ENCODE peak calls at places on chromosome 5, in nine cellular contexts. One of them, this sample, is unnamed.

GRCh38 chr5:55450050-55450765 is 84.6 kb downstream of the PLPP1 start:
- DNase-seq in HCT116: no peak
- DNase-seq in mammary epithelial cell: peak; percentile 16
- DNase-seq in dorsolateral prefrontal cortex: no peak
- DNase-seq in colonic mucosa: no peak
- DNase-seq in uterus: no peak
- DNase-seq in fibroblast of lung: peak; percentile 59
- DNase-seq in substantia nigra: no peak
- DNase-seq in adrenal gland: no peak
- DNase-seq in this sample: no peak

GRCh38 chr5:77262685-77263084 is 52.2 kb downstream of the PDE8B start:
- DNase-seq in substantia nigra: no peak
- DNase-seq in fibroblast of lung: no peak
- DNase-seq in mammary epithelial cell: no peak
- DNase-seq in uterus: no peak
- DNase-seq in dorsolateral prefrontal cortex: no peak
- DNase-seq in adrenal gland: no peak
- DNase-seq in HCT116: no peak
- DNase-seq in colonic mucosa: no peak
- DNase-seq in this sample: no peak

GRCh38 chr5:118233601-118234000 is 754.7 kb downstream of the DTWD2 start:
- DNase-seq in colonic mucosa: no peak
- DNase-seq in mammary epithelial cell: no peak
- DNase-seq in substantia nigra: no peak
- DNase-seq in uterus: no peak
- DNase-seq in adrenal gland: no peak
- DNase-seq in fibroblast of lung: peak; percentile 61
- DNase-seq in dorsolateral prefrontal cortex: no peak
- DNase-seq in HCT116: no peak
- DNase-seq in this sample: no peak

GRCh38 chr5:56328753-56329560 is 95.8 kb upstream of the ANKRD55 start:
- DNase-seq in dorsolateral prefrontal cortex: no peak
- DNase-seq in HCT116: no peak
- DNase-seq in uterus: no peak
- DNase-seq in mammary epithelial cell: peak; percentile 84
- DNase-seq in adrenal gland: no peak
- DNase-seq in fibroblast of lung: peak; percentile 72
- DNase-seq in substantia nigra: no peak
- DNase-seq in colonic mucosa: no peak
- DNase-seq in this sample: no peak

GRCh38 chr5:116374434-116374852 is 200.2 kb downstream of the SEMA6A start:
- DNase-seq in colonic mucosa: no peak
- DNase-seq in dorsolateral prefrontal cortex: no peak
- DNase-seq in substantia nigra: no peak
- DNase-seq in adrenal gland: no peak
- DNase-seq in mammary epithelial cell: no peak
- DNase-seq in fibroblast of lung: no peak
- DNase-seq in HCT116: no peak
- DNase-seq in uterus: no peak
- DNase-seq in this sample: no peak

GRCh38 chr5:165996484-165996883 is 2295.0 kb upstream of the WWC1 start:
- DNase-seq in HCT116: no peak
- DNase-seq in fibroblast of lung: no peak
- DNase-seq in substantia nigra: no peak
- DNase-seq in adrenal gland: no peak
- DNase-seq in colonic mucosa: no peak
- DNase-seq in dorsolateral prefrontal cortex: no peak
- DNase-seq in mammary epithelial cell: no peak
- DNase-seq in uterus: no peak
- DNase-seq in this sample: no peak

GRCh38 chr5:145362261-145362660 is 472.9 kb downstream of the PRELID2 start:
- DNase-seq in colonic mucosa: no peak
- DNase-seq in HCT116: no peak
- DNase-seq in adrenal gland: no peak
- DNase-seq in substantia nigra: no peak
- DNase-seq in dorsolateral prefrontal cortex: no peak
- DNase-seq in uterus: no peak
- DNase-seq in mammary epithelial cell: peak; percentile 70
- DNase-seq in fibroblast of lung: peak; percentile 95
- DNase-seq in this sample: peak; percentile 44

GRCh38 chr5:132069561-132069960 is 4.0 kb upstream of the CSF2 start:
- DNase-seq in colonic mucosa: no peak
- DNase-seq in dorsolateral prefrontal cortex: no peak
- DNase-seq in HCT116: no peak
- DNase-seq in uterus: no peak
- DNase-seq in fibroblast of lung: no peak
- DNase-seq in substantia nigra: no peak
- DNase-seq in adrenal gland: no peak
- DNase-seq in mammary epithelial cell: no peak
- DNase-seq in this sample: no peak

GRCh38 chr5:34586117-34586885 is 69.8 kb upstream of the RAI14 start:
- DNase-seq in HCT116: no peak
- DNase-seq in substantia nigra: no peak
- DNase-seq in colonic mucosa: no peak
- DNase-seq in mammary epithelial cell: peak; percentile 89
- DNase-seq in uterus: no peak
- DNase-seq in fibroblast of lung: peak; percentile 95
- DNase-seq in adrenal gland: no peak
- DNase-seq in dorsolateral prefrontal cortex: no peak
- DNase-seq in this sample: peak; percentile 93

GRCh38 chr5:38846379-38846967 is 661 bp downstream of the OSMR start:
- DNase-seq in uterus: no peak
- DNase-seq in mammary epithelial cell: no peak
- DNase-seq in dorsolateral prefrontal cortex: no peak
- DNase-seq in substantia nigra: no peak
- DNase-seq in fibroblast of lung: no peak
- DNase-seq in colonic mucosa: no peak
- DNase-seq in adrenal gland: no peak
- DNase-seq in HCT116: no peak
- DNase-seq in this sample: no peak

GRCh38 chr5:137442660-137443059 is 56.5 kb downstream of the SPOCK1 start:
- DNase-seq in adrenal gland: no peak
- DNase-seq in colonic mucosa: no peak
- DNase-seq in mammary epithelial cell: no peak
- DNase-seq in uterus: no peak
- DNase-seq in HCT116: no peak
- DNase-seq in substantia nigra: no peak
- DNase-seq in fibroblast of lung: no peak
- DNase-seq in dorsolateral prefrontal cortex: no peak
- DNase-seq in this sample: no peak

GRCh38 chr5:131211669-131212068 is 40.9 kb downstream of the LYRM7 start:
- DNase-seq in adrenal gland: no peak
- DNase-seq in mammary epithelial cell: no peak
- DNase-seq in substantia nigra: no peak
- DNase-seq in HCT116: no peak
- DNase-seq in uterus: no peak
- DNase-seq in dorsolateral prefrontal cortex: no peak
- DNase-seq in colonic mucosa: no peak
- DNase-seq in fibroblast of lung: no peak
- DNase-seq in this sample: no peak

GRCh38 chr5:31317642-31318041 is 124.2 kb downstream of the CDH6 start:
- DNase-seq in dorsolateral prefrontal cortex: no peak
- DNase-seq in HCT116: no peak
- DNase-seq in substantia nigra: no peak
- DNase-seq in fibroblast of lung: no peak
- DNase-seq in adrenal gland: no peak
- DNase-seq in colonic mucosa: no peak
- DNase-seq in uterus: no peak
- DNase-seq in mammary epithelial cell: no peak
- DNase-seq in this sample: no peak

GRCh38 chr5:103445426-103446035 is 117.1 kb downstream of the NUDT12 start:
- DNase-seq in colonic mucosa: no peak
- DNase-seq in HCT116: no peak
- DNase-seq in uterus: no peak
- DNase-seq in adrenal gland: no peak
- DNase-seq in dorsolateral prefrontal cortex: no peak
- DNase-seq in substantia nigra: no peak
- DNase-seq in mammary epithelial cell: no peak
- DNase-seq in fibroblast of lung: no peak
- DNase-seq in this sample: no peak

GRCh38 chr5:10729320-10730133 is 31.5 kb downstream of the DAP start:
- DNase-seq in fibroblast of lung: no peak
- DNase-seq in adrenal gland: no peak
- DNase-seq in uterus: no peak
- DNase-seq in mammary epithelial cell: no peak
- DNase-seq in substantia nigra: no peak
- DNase-seq in HCT116: no peak
- DNase-seq in dorsolateral prefrontal cortex: no peak
- DNase-seq in colonic mucosa: no peak
- DNase-seq in this sample: no peak

GRCh38 chr5:35924950-35925722 is 13.3 kb downstream of the CAPSL start:
- DNase-seq in mammary epithelial cell: peak; percentile 61
- DNase-seq in uterus: peak; percentile 53
- DNase-seq in HCT116: peak; percentile 21
- DNase-seq in fibroblast of lung: peak; percentile 65
- DNase-seq in colonic mucosa: peak; percentile 55
- DNase-seq in adrenal gland: peak; percentile 88
- DNase-seq in dorsolateral prefrontal cortex: peak; percentile 69
- DNase-seq in substantia nigra: peak; percentile 35
- DNase-seq in this sample: no peak

GRCh38 chr5:73759771-73760170 is 133.8 kb downstream of the ARHGEF28 start:
- DNase-seq in adrenal gland: no peak
- DNase-seq in colonic mucosa: no peak
- DNase-seq in substantia nigra: no peak
- DNase-seq in dorsolateral prefrontal cortex: no peak
- DNase-seq in HCT116: no peak
- DNase-seq in mammary epithelial cell: no peak
- DNase-seq in uterus: no peak
- DNase-seq in fibroblast of lung: peak; percentile 56
- DNase-seq in this sample: no peak

GRCh38 chr5:78779771-78780616 is 131.4 kb upstream of the LHFPL2 start:
- DNase-seq in fibroblast of lung: peak; percentile 97
- DNase-seq in HCT116: no peak
- DNase-seq in dorsolateral prefrontal cortex: no peak
- DNase-seq in mammary epithelial cell: peak; percentile 79
- DNase-seq in adrenal gland: no peak
- DNase-seq in uterus: peak; percentile 20
- DNase-seq in substantia nigra: no peak
- DNase-seq in colonic mucosa: no peak
- DNase-seq in this sample: peak; percentile 84

GRCh38 chr5:143142596-143143435 is 260.7 kb downstream of the NR3C1 start:
- DNase-seq in HCT116: no peak
- DNase-seq in uterus: peak; percentile 37
- DNase-seq in dorsolateral prefrontal cortex: peak; percentile 43
- DNase-seq in substantia nigra: no peak
- DNase-seq in fibroblast of lung: peak; percentile 63
- DNase-seq in colonic mucosa: no peak
- DNase-seq in adrenal gland: no peak
- DNase-seq in mammary epithelial cell: peak; percentile 93
- DNase-seq in this sample: peak; percentile 76

GRCh38 chr5:167208911-167209310 is 1082.5 kb upstream of the WWC1 start:
- DNase-seq in substantia nigra: no peak
- DNase-seq in uterus: no peak
- DNase-seq in colonic mucosa: no peak
- DNase-seq in mammary epithelial cell: no peak
- DNase-seq in HCT116: no peak
- DNase-seq in fibroblast of lung: peak; percentile 81
- DNase-seq in adrenal gland: no peak
- DNase-seq in dorsolateral prefrontal cortex: no peak
- DNase-seq in this sample: no peak

GRCh38 chr5:6606884-6607558 is 25.8 kb downstream of the NSUN2 start:
- DNase-seq in dorsolateral prefrontal cortex: no peak
- DNase-seq in adrenal gland: no peak
- DNase-seq in substantia nigra: no peak
- DNase-seq in uterus: no peak
- DNase-seq in fibroblast of lung: no peak
- DNase-seq in colonic mucosa: no peak
- DNase-seq in mammary epithelial cell: no peak
- DNase-seq in HCT116: no peak
- DNase-seq in this sample: no peak

DNA sequence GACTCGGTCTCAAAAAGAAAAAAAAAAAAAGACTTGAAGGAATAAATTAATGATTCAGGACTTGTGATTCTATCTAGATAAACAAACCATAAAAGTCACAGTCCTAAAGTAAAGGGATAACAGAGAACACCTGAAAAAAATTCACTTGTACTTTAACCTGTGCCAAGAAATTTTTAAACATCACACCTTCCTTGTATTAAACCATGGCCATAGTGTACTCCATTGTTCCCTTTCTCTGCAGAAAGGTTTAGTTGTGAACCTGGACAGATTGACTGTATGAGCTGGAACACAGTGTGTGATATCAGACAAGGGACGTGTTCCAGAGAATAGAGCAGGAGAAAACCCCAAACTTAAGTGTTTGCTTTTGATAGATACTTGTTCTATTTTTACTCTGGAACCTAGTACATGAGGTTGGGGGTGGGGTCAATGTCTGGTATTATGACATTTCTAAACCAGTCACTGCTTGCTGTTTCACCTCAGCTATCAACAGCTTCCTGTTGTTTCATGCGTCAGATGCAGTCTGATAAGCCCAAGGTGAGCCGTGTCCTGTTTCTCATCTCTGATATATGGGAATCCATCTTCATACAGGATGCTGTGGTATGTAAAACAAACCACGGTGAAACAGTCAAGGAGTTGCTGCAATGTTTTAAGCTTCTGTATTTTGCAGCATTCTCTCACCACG is 62.5 kb upstream of the ITGA1 start:
- DNase-seq in fibroblast of lung: peak; percentile 20
- DNase-seq in mammary epithelial cell: peak; percentile 95
- DNase-seq in uterus: no peak
- DNase-seq in substantia nigra: no peak
- DNase-seq in dorsolateral prefrontal cortex: no peak
- DNase-seq in adrenal gland: peak; percentile 74
- DNase-seq in colonic mucosa: peak; percentile 62
- DNase-seq in HCT116: no peak
- DNase-seq in this sample: peak; percentile 86
- H3K27ac ChIP-seq in fibroblast of lung: no peak overlapping the region
- H3K27ac ChIP-seq in mammary epithelial cell: peak overlapping the region; percentile 51
- H3K27ac ChIP-seq in uterus: peak overlapping the region; percentile 71
- H3K27ac ChIP-seq in substantia nigra: no peak overlapping the region
- H3K27ac ChIP-seq in dorsolateral prefrontal cortex: no peak overlapping the region
- H3K27ac ChIP-seq in adrenal gland: peak overlapping the region; percentile 69
- H3K27ac ChIP-seq in colonic mucosa: peak overlapping the region; percentile 9
- H3K27ac ChIP-seq in HCT116: no peak overlapping the region
- H3K27ac ChIP-seq in this sample: peak overlapping the region; percentile 73

GRCh38 chr5:154842689-154843530 is 7.5 kb downstream of the FAXDC2 start:
- DNase-seq in uterus: no peak
- DNase-seq in adrenal gland: no peak
- DNase-seq in HCT116: no peak
- DNase-seq in fibroblast of lung: no peak
- DNase-seq in substantia nigra: no peak
- DNase-seq in colonic mucosa: no peak
- DNase-seq in dorsolateral prefrontal cortex: no peak
- DNase-seq in mammary epithelial cell: no peak
- DNase-seq in this sample: no peak
- H3K27ac ChIP-seq in uterus: no peak overlapping the region
- H3K27ac ChIP-seq in adrenal gland: no peak overlapping the region
- H3K27ac ChIP-seq in HCT116: no peak overlapping the region
- H3K27ac ChIP-seq in fibroblast of lung: no peak overlapping the region
- H3K27ac ChIP-seq in substantia nigra: no peak overlapping the region
- H3K27ac ChIP-seq in colonic mucosa: no peak overlapping the region
- H3K27ac ChIP-seq in dorsolateral prefrontal cortex: peak overlapping the region; percentile 25
- H3K27ac ChIP-seq in mammary epithelial cell: no peak overlapping the region
- H3K27ac ChIP-seq in this sample: no peak overlapping the region

GRCh38 chr5:175861337-175862130 is 9.8 kb upstream of the CPLX2 start:
- DNase-seq in fibroblast of lung: no peak
- DNase-seq in HCT116: peak; percentile 98
- DNase-seq in adrenal gland: peak; percentile 71
- DNase-seq in uterus: no peak
- DNase-seq in colonic mucosa: no peak
- DNase-seq in dorsolateral prefrontal cortex: no peak
- DNase-seq in mammary epithelial cell: no peak
- DNase-seq in substantia nigra: no peak
- DNase-seq in this sample: no peak
- H3K27ac ChIP-seq in fibroblast of lung: no peak overlapping the region
- H3K27ac ChIP-seq in HCT116: peak overlapping the region; percentile 65
- H3K27ac ChIP-seq in adrenal gland: no peak overlapping the region
- H3K27ac ChIP-seq in uterus: no peak overlapping the region
- H3K27ac ChIP-seq in colonic mucosa: no peak overlapping the region
- H3K27ac ChIP-seq in dorsolateral prefrontal cortex: no peak overlapping the region
- H3K27ac ChIP-seq in mammary epithelial cell: no peak overlapping the region
- H3K27ac ChIP-seq in substantia nigra: no peak overlapping the region
- H3K27ac ChIP-seq in this sample: no peak overlapping the region

GRCh38 chr5:109987970-109988369 is 298.2 kb downstream of the MAN2A1 start:
- DNase-seq in dorsolateral prefrontal cortex: no peak
- DNase-seq in substantia nigra: no peak
- DNase-seq in HCT116: no peak
- DNase-seq in uterus: no peak
- DNase-seq in fibroblast of lung: peak; percentile 32
- DNase-seq in colonic mucosa: no peak
- DNase-seq in adrenal gland: no peak
- DNase-seq in mammary epithelial cell: no peak
- DNase-seq in this sample: no peak
- H3K27ac ChIP-seq in dorsolateral prefrontal cortex: no peak overlapping the region
- H3K27ac ChIP-seq in substantia nigra: no peak overlapping the region
- H3K27ac ChIP-seq in HCT116: no peak overlapping the region
- H3K27ac ChIP-seq in uterus: peak overlapping the region; percentile 23
- H3K27ac ChIP-seq in fibroblast of lung: no peak overlapping the region
- H3K27ac ChIP-seq in colonic mucosa: no peak overlapping the region
- H3K27ac ChIP-seq in adrenal gland: no peak overlapping the region
- H3K27ac ChIP-seq in mammary epithelial cell: no peak overlapping the region
- H3K27ac ChIP-seq in this sample: no peak overlapping the region

This sample was measured in epithelial cell of prostate.